ENCODE peak calls at places on chromosomes 2 and 18, in five cellular contexts. H is choroid plexus epithelial cell, U is iris pigment epithelial cell, C is C1 segment of cervical spinal cord, V is LNCaP clone FGC. E is an unnamed sample.

GRCh38 chr2:230068658-230069080 is at the start of gene SLC16A14:
- DNase-seq in H (peak; percentile 76), U (peak; percentile 64), C (peak; percentile 25), V (peak; percentile 67), E (peak; percentile 66)

GRCh38 chr18:37383036-37383788 is 182.4 kb downstream of the CELF4 start:
- DNase-seq in H (no peak), U (no peak), C (no peak), V (no peak), E (no peak)

GRCh38 chr2:126753501-126754212 is 97.7 kb downstream of the GYPC start:
- DNase-seq in H (no peak), U (no peak), C (no peak), V (no peak), E (no peak)

GRCh38 chr2:138180691-138181386 is 216.6 kb downstream of the HNMT start:
- DNase-seq in H (peak; percentile 32), U (no peak), C (no peak), V (no peak), E (peak; percentile 4)

GRCh38 chr2:181058378-181059269 is 78.2 kb downstream of the UBE2E3 start:
- DNase-seq in H (peak; percentile 62), U (peak; percentile 51), C (no peak), V (no peak), E (peak; percentile 68)

GRCh38 chr2:95337829-95338228 is 40.7 kb downstream of the KCNIP3 start:
- DNase-seq in H (no peak), U (no peak), C (no peak), V (no peak), E (no peak)

GRCh38 chr2:215920244-215921100 is 92.9 kb downstream of the MREG start:
- DNase-seq in H (peak; percentile 96), U (peak; percentile 89), C (no peak), V (peak; percentile 73), E (peak; percentile 91)

GRCh38 chr2:65846984-65847383 is 414.6 kb upstream of the SPRED2 start:
- DNase-seq in H (no peak), U (no peak), C (no peak), V (no peak), E (no peak)

GRCh38 chr2:230441188-230441897 is 25.3 kb downstream of the SP100 start:
- DNase-seq in H (peak; percentile 82), U (peak; percentile 87), C (no peak), V (no peak), E (peak; percentile 70)

GRCh38 chr2:10452956-10453885 is 5.1 kb upstream of the ODC1 start:
- DNase-seq in H (no peak), U (no peak), C (no peak), V (no peak), E (no peak)

GRCh38 chr2:234955971-234956509 is 4.2 kb downstream of the SH3BP4 start:
- DNase-seq in H (no peak), U (no peak), C (no peak), V (no peak), E (no peak)

GRCh38 chr18:70337139-70337972 is 48.5 kb downstream of the SOCS6 start:
- DNase-seq in H (peak; percentile 86), U (peak; percentile 93), C (no peak), V (no peak), E (peak; percentile 76)

GRCh38 chr2:2940702-2941655 is 436.6 kb downstream of the EIPR1 start:
- DNase-seq in H (no peak), U (no peak), C (no peak), V (no peak), E (no peak)

GRCh38 chr2:143219266-143219665 is 90.0 kb downstream of the ARHGAP15 start:
- DNase-seq in H (no peak), U (no peak), C (no peak), V (no peak), E (no peak)

GRCh38 chr2:20647764-20648164 is 3.1 kb downstream of the HS1BP3 start:
- DNase-seq in H (no peak), U (no peak), C (no peak), V (no peak), E (no peak)

GRCh38 chr2:98240796-98241398 is 105.4 kb upstream of the CNGA3 start:
- DNase-seq in H (no peak), U (no peak), C (no peak), V (no peak), E (no peak)

GRCh38 chr18:74113711-74114110 is 33.9 kb downstream of the FBXO15 start:
- DNase-seq in H (peak; percentile 13), U (no peak), C (no peak), V (no peak), E (no peak)

GRCh38 chr2:164831180-164831579 is 10.4 kb downstream of the COBLL1 start:
- DNase-seq in H (no peak), U (no peak), C (no peak), V (no peak), E (no peak)

GRCh38 chr2:1686784-1687105 is 57.6 kb downstream of the PXDN start:
- DNase-seq in H (peak; percentile 88), U (peak; percentile 46), C (no peak), V (peak; percentile 92), E (no peak)

E was measured in dermis blood vessel endothelial cell.